ENCODE peak calls at places on chromosomes 5 and 9, in five cellular contexts. One of them, this sample, is unnamed. For H3K36me3, the result is how much of the 10 kb centered on the place peaks cover.

GRCh38 chr9:127567898-127568617 is 44.0 kb upstream of the STXBP1 start:
- DNase-seq in HepG2: no peak
- DNase-seq in GM12878: no peak
- DNase-seq in H1: peak
- DNase-seq in K562: peak
- DNase-seq in this sample: peak

GRCh38 chr9:108776920-108777650 is 78.7 kb downstream of the ACTL7B start:
- DNase-seq in HepG2: peak
- DNase-seq in GM12878: no peak
- DNase-seq in H1: no peak
- DNase-seq in K562: no peak
- DNase-seq in this sample: no peak

GRCh38 chr5:65483474-65484346 is 2.0 kb upstream of the ADAMTS6 start:
- DNase-seq in HepG2: peak
- DNase-seq in GM12878: peak
- DNase-seq in H1: no peak
- DNase-seq in K562: no peak
- DNase-seq in this sample: peak

GRCh38 chr9:121652037-121652837 is 803 bp downstream of the DAB2IP start:
- DNase-seq in HepG2: no peak
- DNase-seq in GM12878: no peak
- DNase-seq in H1: no peak
- DNase-seq in K562: no peak
- DNase-seq in this sample: peak

GRCh38 chr5:15203376-15203775 is 296.6 kb upstream of the FBXL7 start:
- DNase-seq in HepG2: no peak
- DNase-seq in GM12878: no peak
- DNase-seq in H1: no peak
- DNase-seq in K562: no peak
- DNase-seq in this sample: no peak

GRCh38 chr9:776086-776485 is 65.4 kb upstream of the DMRT1 start:
- DNase-seq in HepG2: no peak
- DNase-seq in GM12878: no peak
- DNase-seq in H1: no peak
- DNase-seq in K562: no peak
- DNase-seq in this sample: no peak

GRCh38 chr5:143219696-143220095 is 183.8 kb downstream of the NR3C1 start:
- DNase-seq in HepG2: no peak
- DNase-seq in GM12878: no peak
- DNase-seq in H1: no peak
- DNase-seq in K562: no peak
- DNase-seq in this sample: no peak

GRCh38 chr5:31193591-31194457 is at the start of gene CDH6:
- DNase-seq in HepG2: no peak
- DNase-seq in GM12878: no peak
- DNase-seq in H1: peak
- DNase-seq in K562: no peak
- DNase-seq in this sample: peak

GRCh38 chr5:78649220-78649700 is 688 bp upstream of the LHFPL2 start:
- DNase-seq in HepG2: peak
- DNase-seq in GM12878: no peak
- DNase-seq in H1: no peak
- DNase-seq in K562: no peak
- DNase-seq in this sample: peak

GRCh38 chr5:5369051-5369450 is 53.4 kb upstream of the ICE1 start:
- DNase-seq in HepG2: no peak
- DNase-seq in GM12878: no peak
- DNase-seq in H1: no peak
- DNase-seq in K562: no peak
- DNase-seq in this sample: no peak

GRCh38 chr5:170114271-170114670 is 8.6 kb downstream of the FOXI1 start:
- DNase-seq in HepG2: no peak
- DNase-seq in GM12878: no peak
- DNase-seq in H1: peak
- DNase-seq in K562: no peak
- DNase-seq in this sample: no peak

GRCh38 chr5:6712136-6712581 is 1.1 kb upstream of the TENT4A start:
- DNase-seq in HepG2: peak
- DNase-seq in GM12878: no peak
- DNase-seq in H1: peak
- DNase-seq in K562: peak
- DNase-seq in this sample: peak

GRCh38 chr5:123344819-123345426 is 78.3 kb downstream of the CEP120 start:
- DNase-seq in HepG2: peak
- DNase-seq in GM12878: no peak
- DNase-seq in H1: no peak
- DNase-seq in K562: no peak
- DNase-seq in this sample: peak

GRCh38 chr5:86890375-86890774 is 272.6 kb downstream of the COX7C start:
- DNase-seq in HepG2: no peak
- DNase-seq in GM12878: no peak
- DNase-seq in H1: no peak
- DNase-seq in K562: no peak
- DNase-seq in this sample: no peak

GRCh38 chr5:179209359-179210150 is 135.7 kb downstream of the ADAMTS2 start:
- DNase-seq in HepG2: no peak
- DNase-seq in GM12878: no peak
- DNase-seq in H1: no peak
- DNase-seq in K562: no peak
- DNase-seq in this sample: no peak

GRCh38 chr9:115969096-115969495 is 184.5 kb upstream of the PAPPA start:
- DNase-seq in HepG2: no peak
- DNase-seq in GM12878: no peak
- DNase-seq in H1: no peak
- DNase-seq in K562: no peak
- DNase-seq in this sample: no peak

GRCh38 chr9:37029304-37029775 is 4.7 kb downstream of the PAX5 start:
- DNase-seq in HepG2: no peak
- DNase-seq in GM12878: no peak
- DNase-seq in H1: peak
- DNase-seq in K562: no peak
- DNase-seq in this sample: no peak

GRCh38 chr5:82165740-82166530 is 112.2 kb downstream of the RPS23 start:
- DNase-seq in HepG2: peak
- DNase-seq in GM12878: peak
- DNase-seq in H1: no peak
- DNase-seq in K562: peak
- DNase-seq in this sample: peak

GRCh38 chr9:108835831-108836230 is 20.0 kb downstream of the ACTL7B start:
- DNase-seq in HepG2: no peak
- DNase-seq in GM12878: no peak
- DNase-seq in H1: no peak
- DNase-seq in K562: no peak
- DNase-seq in this sample: no peak

GRCh38 chr5:71658916-71659661 is 60.0 kb upstream of the CARTPT start:
- DNase-seq in HepG2: peak
- DNase-seq in GM12878: no peak
- DNase-seq in H1: no peak
- DNase-seq in K562: peak
- DNase-seq in this sample: no peak

GRCh38 chr5:172862165-172862801 is 28.2 kb downstream of the ERGIC1 start:
- DNase-seq in HepG2: no peak
- DNase-seq in GM12878: no peak
- DNase-seq in H1: no peak
- DNase-seq in K562: no peak
- DNase-seq in this sample: no peak

GRCh38 chr5:141747646-141748229 is 65.7 kb upstream of the ARAP3 start:
- DNase-seq in HepG2: no peak
- DNase-seq in GM12878: no peak
- DNase-seq in H1: no peak
- DNase-seq in K562: no peak
- DNase-seq in this sample: peak

GRCh38 chr5:109962882-109963603 is 273.3 kb downstream of the MAN2A1 start:
- DNase-seq in HepG2: no peak
- DNase-seq in GM12878: no peak
- DNase-seq in H1: no peak
- DNase-seq in K562: no peak
- DNase-seq in this sample: no peak

GRCh38 chr5:43305948-43306563 is 7.2 kb downstream of the HMGCS1 start:
- DNase-seq in HepG2: peak
- DNase-seq in GM12878: peak
- DNase-seq in H1: no peak
- DNase-seq in K562: peak
- DNase-seq in this sample: peak

GRCh38 chr9:95729669-95730368 is 145.7 kb upstream of the ERCC6L2 start:
- DNase-seq in HepG2: no peak
- DNase-seq in GM12878: no peak
- DNase-seq in H1: no peak
- DNase-seq in K562: no peak
- DNase-seq in this sample: no peak

GRCh38 chr9:127569819-127570401 is 42.2 kb upstream of the STXBP1 start:
- DNase-seq in HepG2: no peak
- DNase-seq in GM12878: no peak
- DNase-seq in H1: no peak
- DNase-seq in K562: no peak
- DNase-seq in this sample: no peak

GRCh38 chr9:79764377-79764776 is 192.6 kb downstream of the TLE4 start:
- DNase-seq in HepG2: no peak
- DNase-seq in GM12878: no peak
- DNase-seq in H1: no peak
- DNase-seq in K562: no peak
- DNase-seq in this sample: peak
- TF ChIP-seq GABPA in HepG2: no peak
- TF ChIP-seq GABPA in GM12878: no peak
- TF ChIP-seq GABPA in H1: no peak
- TF ChIP-seq GABPA in K562: no peak
- TF ChIP-seq GABPA in this sample: no peak

GRCh38 chr9:111926421-111926875 is 29.8 kb downstream of the UGCG start:
- DNase-seq in HepG2: no peak
- DNase-seq in GM12878: peak
- DNase-seq in H1: no peak
- DNase-seq in K562: no peak
- DNase-seq in this sample: no peak
- TF ChIP-seq POLR2AphosphoS5 in HepG2: no peak
- TF ChIP-seq POLR2AphosphoS5 in GM12878: peak
- TF ChIP-seq POLR2AphosphoS5 in H1: no peak
- TF ChIP-seq POLR2AphosphoS5 in K562: no peak
- TF ChIP-seq POLR2AphosphoS5 in this sample: no peak

GRCh38 chr9:93028448-93029006 is 30.0 kb upstream of the SUSD3 start:
- DNase-seq in HepG2: no peak
- DNase-seq in GM12878: peak
- DNase-seq in H1: no peak
- DNase-seq in K562: no peak
- DNase-seq in this sample: no peak
- H3K36me3 ChIP-seq in HepG2: under half
- H3K36me3 ChIP-seq in GM12878: under half
- H3K36me3 ChIP-seq in H1: under half
- H3K36me3 ChIP-seq in K562: under half
- H3K36me3 ChIP-seq in this sample: under half

GRCh38 chr5:2262620-2263019 is 379.9 kb upstream of the IRX4 start:
- DNase-seq in HepG2: no peak
- DNase-seq in GM12878: no peak
- DNase-seq in H1: no peak
- DNase-seq in K562: no peak
- DNase-seq in this sample: no peak
- TF ChIP-seq GABPA in HepG2: no peak
- TF ChIP-seq GABPA in GM12878: no peak
- TF ChIP-seq GABPA in H1: no peak
- TF ChIP-seq GABPA in K562: no peak
- TF ChIP-seq GABPA in this sample: no peak

This sample was measured in SK-N-SH.